ENCODE peak calls at places on chromosomes 2 and 18, in seven cellular contexts. S is astrocyte, F is type B pancreatic cell, T is HCT116, Y is WTC11, B is heart left ventricle, R is nephron progenitor cell. E is an unnamed sample.

GRCh38 chr2:54979645-54980044 is 70.6 kb downstream of the RTN4 start:
- DNase-seq in S (no peak), R (no peak), B (no peak), F (no peak), T (no peak), Y (no peak), E (no peak)

GRCh38 chr2:207528980-207529329 is 807 bp upstream of the CREB1 start:
- DNase-seq in Y (no peak), B (no peak), S (no peak), T (no peak), F (no peak), R (no peak), E (peak; percentile 81)

GRCh38 chr2:181955010-181955409 is 30.6 kb upstream of the PPP1R1C start:
- DNase-seq in Y (no peak), T (peak; percentile 86), S (peak; percentile 71), B (no peak), R (no peak), F (no peak), E (no peak)

GRCh38 chr2:43199492-43200481 is 26.6 kb downstream of the ZFP36L2 start:
- DNase-seq in B (no peak), S (peak; percentile 8), T (no peak), R (no peak), Y (no peak), F (no peak), E (no peak)

GRCh38 chr2:232323328-232323650 is 55.3 kb upstream of the ALPP start:
- DNase-seq in T (no peak), R (no peak), S (no peak), B (no peak), Y (no peak), F (no peak), E (no peak)

GRCh38 chr18:72342933-72343332 is 201.2 kb downstream of the CBLN2 start:
- DNase-seq in S (peak; percentile 2), B (no peak), T (no peak), R (no peak), Y (no peak), F (no peak), E (no peak)

GRCh38 chr18:59049726-59050660 is 89.7 kb upstream of the SEC11C start:
- DNase-seq in S (no peak), B (no peak), T (no peak), F (no peak), R (no peak), Y (peak; percentile 25), E (no peak)

GRCh38 chr2:237281900-237282306 is 132.1 kb downstream of the COL6A3 start:
- DNase-seq in S (peak; percentile 93), B (no peak), Y (no peak), R (no peak), T (no peak), F (no peak), E (no peak)

GRCh38 chr2:110773470-110773921 is 41.1 kb downstream of the ACOXL start:
- DNase-seq in R (no peak), S (no peak), F (no peak), Y (no peak), B (peak; percentile 88), T (no peak), E (no peak)

GRCh38 chr18:77088977-77089795 is 43.4 kb downstream of the MBP start:
- DNase-seq in B (no peak), F (no peak), T (peak; percentile 81), Y (peak; percentile 78), S (no peak), R (no peak), E (no peak)

GRCh38 chr2:135791418-135792190 is 45.4 kb downstream of the LCT start:
- DNase-seq in S (peak; percentile 64), R (no peak), Y (no peak), F (no peak), T (no peak), B (no peak), E (no peak)

GRCh38 chr2:20653695-20654306 is 2.9 kb upstream of the HS1BP3 start:
- DNase-seq in S (no peak), Y (no peak), T (no peak), F (no peak), R (no peak), B (peak; percentile 18), E (no peak)
- TF ChIP-seq CTCF in S (no peak), Y (no peak), T (peak; percentile 11), F (no peak), R (no peak), B (no peak), E (no peak)

GRCh38 chr18:31099490-31100230 is 2.6 kb downstream of the DSC2 start:
- DNase-seq in R (peak; percentile 1), B (no peak), S (no peak), T (no peak), Y (no peak), F (no peak), E (no peak)

GRCh38 chr18:31100598-31101147 is 1.5 kb downstream of the DSC2 start:
- DNase-seq in R (peak; percentile 55), Y (peak; percentile 64), T (no peak), B (peak; percentile 51), F (no peak), S (no peak), E (no peak)

GRCh38 chr18:31102941-31103340 is 720 bp upstream of the DSC2 start:
- DNase-seq in R (no peak), S (no peak), Y (no peak), B (no peak), F (no peak), T (no peak), E (no peak)

GRCh38 chr18:31102020-31102684 is at the start of gene DSC2:
- DNase-seq in F (peak; percentile 77), S (no peak), Y (peak; percentile 72), R (peak; percentile 81), B (peak; percentile 52), T (no peak), E (no peak)

GRCh38 chr18:31101148-31102019 is 837 bp downstream of the DSC2 start:
- DNase-seq in B (peak; percentile 88), R (peak; percentile 68), F (peak; percentile 72), T (no peak), S (no peak), Y (peak; percentile 73), E (no peak)
- TF ChIP-seq CTCF in B (no peak), R (no peak), F (peak; percentile 50), T (peak; percentile 24), S (no peak), Y (no peak), E (no peak)

DNA sequence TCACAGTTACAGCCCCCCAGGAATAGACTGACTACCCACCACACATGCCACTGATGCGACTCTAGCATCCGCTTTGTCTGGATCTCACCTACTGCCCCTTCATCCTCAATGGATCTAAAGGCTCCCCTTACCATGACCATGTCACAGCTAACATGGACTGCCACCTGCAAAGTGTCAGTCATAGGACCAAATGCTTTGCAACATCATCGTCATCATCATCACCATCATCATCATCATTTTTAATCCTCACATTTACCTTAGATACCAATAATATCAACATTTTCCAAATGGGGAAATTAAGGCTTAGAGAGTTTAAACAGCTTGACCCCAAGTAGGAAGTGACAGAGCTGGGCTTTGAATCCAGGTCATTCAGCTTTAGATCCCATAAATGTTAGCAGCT is 60.1 kb upstream of the NEDD4L start:
- DNase-seq in B (no peak), F (no peak), T (no peak), Y (no peak), R (no peak), S (no peak), E (no peak)
- TF ChIP-seq CTCF in B (no peak), F (no peak), T (no peak), Y (no peak), R (no peak), S (no peak), E (no peak)

GRCh38 chr2:230011617-230012016 is 57.1 kb downstream of the SLC16A14 start:
- DNase-seq in F (no peak), B (no peak), S (peak; percentile 44), Y (no peak), T (no peak), R (no peak), E (no peak)
- TF ChIP-seq CTCF in F (no peak), B (no peak), S (no peak), Y (no peak), T (no peak), R (no peak), E (no peak)

GRCh38 chr2:20077411-20077940 is 26.0 kb upstream of the LAPTM4A start:
- DNase-seq in T (no peak), F (no peak), B (no peak), S (no peak), R (no peak), Y (no peak), E (no peak)
- TF ChIP-seq CTCF in T (no peak), F (no peak), B (no peak), S (no peak), R (no peak), Y (no peak), E (no peak)

DNA sequence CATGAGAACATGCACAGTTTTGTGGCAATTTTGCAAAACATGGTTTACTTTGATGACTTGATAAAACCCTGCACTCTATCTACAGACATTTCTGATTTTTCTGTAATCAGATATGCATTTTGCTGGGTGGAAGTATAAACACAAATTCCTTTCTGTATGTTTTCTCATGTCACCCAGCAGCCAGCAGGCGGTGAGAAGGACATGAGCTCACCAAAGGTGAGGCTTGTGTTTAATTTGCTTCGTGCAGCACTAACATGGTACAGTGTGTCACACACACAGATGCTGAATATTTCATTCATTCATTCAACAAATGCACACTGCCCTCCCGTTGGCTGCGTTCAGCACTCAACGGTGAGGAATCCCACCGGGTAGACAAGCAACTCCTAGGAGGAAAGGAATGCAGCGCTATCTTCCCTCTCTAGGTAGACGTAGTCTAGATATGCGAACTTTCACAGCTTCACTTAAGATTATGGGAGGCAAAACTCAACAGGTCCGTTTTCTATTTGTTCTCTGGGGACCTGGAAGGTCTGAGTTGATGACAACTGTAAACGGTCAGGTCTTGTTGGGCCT is 85.2 kb downstream of the LONRF2 start:
- DNase-seq in S (no peak), T (no peak), F (no peak), Y (no peak), R (no peak), B (no peak), E (no peak)
- TF ChIP-seq CTCF in S (no peak), T (no peak), F (peak; percentile 42), Y (no peak), R (no peak), B (no peak), E (no peak)

DNA sequence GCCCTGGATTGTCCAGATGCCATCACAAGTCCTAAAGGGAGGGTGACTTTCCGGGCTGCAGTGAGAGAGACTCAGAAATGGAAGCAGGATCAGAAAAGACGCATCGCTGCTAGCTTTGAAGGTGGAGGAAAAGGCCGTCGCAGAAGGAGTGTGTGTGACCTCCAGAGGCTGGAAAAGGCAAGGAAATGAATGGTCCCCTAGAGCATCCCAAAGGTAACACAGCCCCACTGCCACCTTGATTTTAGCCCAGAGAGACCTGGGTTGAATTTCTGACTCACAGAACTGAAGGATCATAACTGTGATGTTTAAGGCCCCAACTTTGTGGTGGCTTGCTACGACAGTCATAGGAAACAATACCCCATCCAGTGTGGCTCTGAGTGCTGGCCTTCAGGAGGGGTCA is 8.6 kb upstream of the NCK2 start:
- DNase-seq in Y (no peak), R (no peak), T (no peak), B (no peak), S (no peak), F (no peak), E (no peak)
- TF ChIP-seq CTCF in Y (no peak), R (no peak), T (peak; percentile 24), B (no peak), S (no peak), F (no peak), E (no peak)

DNA sequence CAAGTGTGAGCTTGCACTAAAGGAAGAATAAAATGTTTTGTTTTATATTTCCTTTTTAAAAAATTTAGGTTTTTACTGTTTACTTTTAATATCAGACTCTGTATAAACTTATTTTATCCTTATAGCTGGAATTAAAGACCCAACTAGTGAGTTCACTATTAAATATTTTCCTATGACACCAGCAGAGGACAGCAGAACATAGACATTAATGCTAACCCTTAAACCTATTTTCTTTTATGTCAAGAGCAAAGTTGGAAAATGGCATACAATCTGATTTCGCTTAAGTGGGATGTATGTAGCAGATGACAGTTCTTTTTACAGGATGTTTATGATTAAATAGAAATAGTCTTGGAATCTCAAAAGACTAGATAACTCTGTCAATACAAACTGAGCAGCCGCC is 188.2 kb upstream of the XIRP2 start:
- DNase-seq in F (no peak), R (no peak), B (no peak), S (no peak), Y (no peak), T (no peak), E (no peak)
- TF ChIP-seq CTCF in F (peak; percentile 59), R (no peak), B (peak; percentile 16), S (peak; percentile 3), Y (no peak), T (no peak), E (peak; percentile 10)